ENCODE peak calls at places on chromosomes 11 and 22, in eight cellular contexts. One of them, this sample, is unnamed.

GRCh38 chr11:37353192-37353591 is 755.2 kb upstream of the RAG2 start:
- DNase-seq in esophagus muscularis mucosa: no peak
- DNase-seq in astrocyte of the cerebellum: no peak
- DNase-seq in HFFc6: no peak
- DNase-seq in cardiac fibroblast: no peak
- DNase-seq in Calu3: no peak
- DNase-seq in right atrium auricular region: no peak
- DNase-seq in GM06990: no peak
- DNase-seq in this sample: no peak

GRCh38 chr11:6610591-6610990 is 1.4 kb downstream of the TAF10 start:
- DNase-seq in esophagus muscularis mucosa: no peak
- DNase-seq in astrocyte of the cerebellum: no peak
- DNase-seq in HFFc6: no peak
- DNase-seq in cardiac fibroblast: no peak
- DNase-seq in Calu3: no peak
- DNase-seq in right atrium auricular region: no peak
- DNase-seq in GM06990: no peak
- DNase-seq in this sample: no peak

GRCh38 chr22:19503367-19503766 is 20.8 kb downstream of the CLDN5 start:
- DNase-seq in esophagus muscularis mucosa: no peak
- DNase-seq in astrocyte of the cerebellum: no peak
- DNase-seq in HFFc6: no peak
- DNase-seq in cardiac fibroblast: no peak
- DNase-seq in Calu3: no peak
- DNase-seq in right atrium auricular region: no peak
- DNase-seq in GM06990: no peak
- DNase-seq in this sample: no peak

GRCh38 chr11:58525037-58525614 is 17.2 kb upstream of the OR5B21 start:
- DNase-seq in esophagus muscularis mucosa: no peak
- DNase-seq in astrocyte of the cerebellum: no peak
- DNase-seq in HFFc6: no peak
- DNase-seq in cardiac fibroblast: peak
- DNase-seq in Calu3: no peak
- DNase-seq in right atrium auricular region: no peak
- DNase-seq in GM06990: peak
- DNase-seq in this sample: no peak

GRCh38 chr11:31651208-31651607 is 141.6 kb downstream of the ELP4 start:
- DNase-seq in esophagus muscularis mucosa: no peak
- DNase-seq in astrocyte of the cerebellum: no peak
- DNase-seq in HFFc6: no peak
- DNase-seq in cardiac fibroblast: no peak
- DNase-seq in Calu3: no peak
- DNase-seq in right atrium auricular region: no peak
- DNase-seq in GM06990: peak
- DNase-seq in this sample: no peak

GRCh38 chr11:90392692-90393091 is 169.8 kb upstream of the CHORDC1 start:
- DNase-seq in esophagus muscularis mucosa: no peak
- DNase-seq in astrocyte of the cerebellum: no peak
- DNase-seq in HFFc6: no peak
- DNase-seq in cardiac fibroblast: no peak
- DNase-seq in Calu3: no peak
- DNase-seq in right atrium auricular region: no peak
- DNase-seq in GM06990: no peak
- DNase-seq in this sample: no peak

GRCh38 chr11:67610302-67610868 is 3.6 kb downstream of the NDUFV1 start:
- DNase-seq in esophagus muscularis mucosa: no peak
- DNase-seq in astrocyte of the cerebellum: no peak
- DNase-seq in HFFc6: no peak
- DNase-seq in cardiac fibroblast: no peak
- DNase-seq in Calu3: no peak
- DNase-seq in right atrium auricular region: no peak
- DNase-seq in GM06990: no peak
- DNase-seq in this sample: no peak

GRCh38 chr11:86592659-86593451 is 79.6 kb downstream of the ME3 start:
- DNase-seq in esophagus muscularis mucosa: peak
- DNase-seq in astrocyte of the cerebellum: peak
- DNase-seq in HFFc6: peak
- DNase-seq in cardiac fibroblast: peak
- DNase-seq in Calu3: peak
- DNase-seq in right atrium auricular region: peak
- DNase-seq in GM06990: peak
- DNase-seq in this sample: no peak

GRCh38 chr11:76768091-76769047 is 14.8 kb upstream of the TSKU start:
- DNase-seq in esophagus muscularis mucosa: no peak
- DNase-seq in astrocyte of the cerebellum: no peak
- DNase-seq in HFFc6: no peak
- DNase-seq in cardiac fibroblast: peak
- DNase-seq in Calu3: no peak
- DNase-seq in right atrium auricular region: peak
- DNase-seq in GM06990: no peak
- DNase-seq in this sample: no peak

GRCh38 chr11:106187860-106188456 is 110.5 kb downstream of the AASDHPPT start:
- DNase-seq in esophagus muscularis mucosa: no peak
- DNase-seq in astrocyte of the cerebellum: no peak
- DNase-seq in HFFc6: no peak
- DNase-seq in cardiac fibroblast: no peak
- DNase-seq in Calu3: no peak
- DNase-seq in right atrium auricular region: no peak
- DNase-seq in GM06990: no peak
- DNase-seq in this sample: no peak

GRCh38 chr11:57568330-57568766 is 876 bp upstream of the UBE2L6 start:
- DNase-seq in esophagus muscularis mucosa: peak
- DNase-seq in astrocyte of the cerebellum: no peak
- DNase-seq in HFFc6: peak
- DNase-seq in cardiac fibroblast: peak
- DNase-seq in Calu3: peak
- DNase-seq in right atrium auricular region: peak
- DNase-seq in GM06990: peak
- DNase-seq in this sample: no peak

GRCh38 chr11:76102772-76103171 is 103.5 kb downstream of the WNT11 start:
- DNase-seq in esophagus muscularis mucosa: no peak
- DNase-seq in astrocyte of the cerebellum: no peak
- DNase-seq in HFFc6: no peak
- DNase-seq in cardiac fibroblast: peak
- DNase-seq in Calu3: no peak
- DNase-seq in right atrium auricular region: no peak
- DNase-seq in GM06990: no peak
- DNase-seq in this sample: no peak

GRCh38 chr11:65133724-65134123 is 595 bp downstream of the SYVN1 start:
- DNase-seq in esophagus muscularis mucosa: no peak
- DNase-seq in astrocyte of the cerebellum: no peak
- DNase-seq in HFFc6: no peak
- DNase-seq in cardiac fibroblast: peak
- DNase-seq in Calu3: no peak
- DNase-seq in right atrium auricular region: no peak
- DNase-seq in GM06990: no peak
- DNase-seq in this sample: no peak

GRCh38 chr22:22827187-22827948 is 60.2 kb upstream of the IGLL5 start:
- DNase-seq in esophagus muscularis mucosa: peak
- DNase-seq in astrocyte of the cerebellum: no peak
- DNase-seq in HFFc6: no peak
- DNase-seq in cardiac fibroblast: no peak
- DNase-seq in Calu3: no peak
- DNase-seq in right atrium auricular region: no peak
- DNase-seq in GM06990: no peak
- DNase-seq in this sample: no peak

GRCh38 chr11:125207866-125208425 is 43.4 kb downstream of the PKNOX2 start:
- DNase-seq in esophagus muscularis mucosa: no peak
- DNase-seq in astrocyte of the cerebellum: no peak
- DNase-seq in HFFc6: no peak
- DNase-seq in cardiac fibroblast: peak
- DNase-seq in Calu3: no peak
- DNase-seq in right atrium auricular region: no peak
- DNase-seq in GM06990: no peak
- DNase-seq in this sample: no peak

GRCh38 chr11:86672007-86672621 is at the start of gene ME3:
- DNase-seq in esophagus muscularis mucosa: no peak
- DNase-seq in astrocyte of the cerebellum: no peak
- DNase-seq in HFFc6: peak
- DNase-seq in cardiac fibroblast: peak
- DNase-seq in Calu3: peak
- DNase-seq in right atrium auricular region: peak
- DNase-seq in GM06990: peak
- DNase-seq in this sample: peak

GRCh38 chr11:102347526-102348331 is 715 bp downstream of the BIRC2 start:
- DNase-seq in esophagus muscularis mucosa: no peak
- DNase-seq in astrocyte of the cerebellum: no peak
- DNase-seq in HFFc6: peak
- DNase-seq in cardiac fibroblast: peak
- DNase-seq in Calu3: peak
- DNase-seq in right atrium auricular region: no peak
- DNase-seq in GM06990: no peak
- DNase-seq in this sample: no peak

GRCh38 chr11:68012843-68013610 is 2.9 kb downstream of the ALDH3B1 start:
- DNase-seq in esophagus muscularis mucosa: no peak
- DNase-seq in astrocyte of the cerebellum: peak
- DNase-seq in HFFc6: peak
- DNase-seq in cardiac fibroblast: peak
- DNase-seq in Calu3: peak
- DNase-seq in right atrium auricular region: no peak
- DNase-seq in GM06990: no peak
- DNase-seq in this sample: peak

GRCh38 chr11:44725016-44725651 is 1.6 kb upstream of the TSPAN18 start:
- DNase-seq in esophagus muscularis mucosa: no peak
- DNase-seq in astrocyte of the cerebellum: no peak
- DNase-seq in HFFc6: no peak
- DNase-seq in cardiac fibroblast: no peak
- DNase-seq in Calu3: no peak
- DNase-seq in right atrium auricular region: no peak
- DNase-seq in GM06990: no peak
- DNase-seq in this sample: no peak

GRCh38 chr11:94602430-94603372 is 35.5 kb downstream of the PIWIL4 start:
- DNase-seq in esophagus muscularis mucosa: no peak
- DNase-seq in astrocyte of the cerebellum: no peak
- DNase-seq in HFFc6: peak
- DNase-seq in cardiac fibroblast: peak
- DNase-seq in Calu3: peak
- DNase-seq in right atrium auricular region: peak
- DNase-seq in GM06990: peak
- DNase-seq in this sample: no peak
- TF ChIP-seq CTCF in esophagus muscularis mucosa: no peak
- TF ChIP-seq CTCF in astrocyte of the cerebellum: no peak
- TF ChIP-seq CTCF in HFFc6: peak
- TF ChIP-seq CTCF in cardiac fibroblast: peak
- TF ChIP-seq CTCF in Calu3: no peak
- TF ChIP-seq CTCF in right atrium auricular region: no peak
- TF ChIP-seq CTCF in GM06990: peak
- TF ChIP-seq CTCF in this sample: no peak

DNA sequence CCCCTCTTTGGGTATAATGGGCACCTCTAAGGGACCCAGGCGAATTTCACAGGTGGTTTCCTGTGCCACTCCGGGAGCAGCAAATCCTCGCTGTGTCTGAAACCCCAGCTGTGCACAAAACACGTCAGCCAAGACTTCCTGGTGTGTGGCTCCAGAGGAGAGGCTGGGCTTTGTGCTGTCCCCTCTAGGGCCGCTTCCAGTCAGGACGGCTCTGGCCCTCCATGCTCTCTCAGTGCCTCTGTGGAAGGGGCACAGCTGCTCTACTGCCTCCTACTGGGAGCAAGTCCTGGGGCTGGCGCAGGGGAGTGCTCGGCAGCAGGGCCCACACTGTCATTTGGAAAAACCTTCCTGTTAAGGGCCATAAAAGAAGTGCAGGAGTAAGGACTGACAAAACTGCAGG is 23.7 kb upstream of the ARFGAP3 start:
- DNase-seq in esophagus muscularis mucosa: no peak
- DNase-seq in astrocyte of the cerebellum: no peak
- DNase-seq in HFFc6: no peak
- DNase-seq in cardiac fibroblast: no peak
- DNase-seq in Calu3: no peak
- DNase-seq in right atrium auricular region: no peak
- DNase-seq in GM06990: no peak
- DNase-seq in this sample: no peak
- TF ChIP-seq CTCF in esophagus muscularis mucosa: no peak
- TF ChIP-seq CTCF in astrocyte of the cerebellum: peak
- TF ChIP-seq CTCF in HFFc6: peak
- TF ChIP-seq CTCF in cardiac fibroblast: peak
- TF ChIP-seq CTCF in Calu3: no peak
- TF ChIP-seq CTCF in right atrium auricular region: no peak
- TF ChIP-seq CTCF in GM06990: peak
- TF ChIP-seq CTCF in this sample: no peak

GRCh38 chr11:117477721-117478120 is 150.1 kb downstream of the CEP164 start:
- DNase-seq in esophagus muscularis mucosa: no peak
- DNase-seq in astrocyte of the cerebellum: no peak
- DNase-seq in HFFc6: no peak
- DNase-seq in cardiac fibroblast: no peak
- DNase-seq in Calu3: no peak
- DNase-seq in right atrium auricular region: no peak
- DNase-seq in GM06990: no peak
- DNase-seq in this sample: no peak

GRCh38 chr11:117478126-117478856 is 150.6 kb downstream of the CEP164 start:
- DNase-seq in esophagus muscularis mucosa: no peak
- DNase-seq in astrocyte of the cerebellum: no peak
- DNase-seq in HFFc6: no peak
- DNase-seq in cardiac fibroblast: no peak
- DNase-seq in Calu3: no peak
- DNase-seq in right atrium auricular region: no peak
- DNase-seq in GM06990: no peak
- DNase-seq in this sample: no peak

GRCh38 chr11:117478926-117479325 is 151.3 kb downstream of the CEP164 start:
- DNase-seq in esophagus muscularis mucosa: no peak
- DNase-seq in astrocyte of the cerebellum: no peak
- DNase-seq in HFFc6: no peak
- DNase-seq in cardiac fibroblast: no peak
- DNase-seq in Calu3: no peak
- DNase-seq in right atrium auricular region: no peak
- DNase-seq in GM06990: no peak
- DNase-seq in this sample: no peak

GRCh38 chr11:117480221-117480620 is 152.6 kb downstream of the CEP164 start:
- DNase-seq in esophagus muscularis mucosa: no peak
- DNase-seq in astrocyte of the cerebellum: no peak
- DNase-seq in HFFc6: no peak
- DNase-seq in cardiac fibroblast: no peak
- DNase-seq in Calu3: no peak
- DNase-seq in right atrium auricular region: no peak
- DNase-seq in GM06990: no peak
- DNase-seq in this sample: no peak

DNA sequence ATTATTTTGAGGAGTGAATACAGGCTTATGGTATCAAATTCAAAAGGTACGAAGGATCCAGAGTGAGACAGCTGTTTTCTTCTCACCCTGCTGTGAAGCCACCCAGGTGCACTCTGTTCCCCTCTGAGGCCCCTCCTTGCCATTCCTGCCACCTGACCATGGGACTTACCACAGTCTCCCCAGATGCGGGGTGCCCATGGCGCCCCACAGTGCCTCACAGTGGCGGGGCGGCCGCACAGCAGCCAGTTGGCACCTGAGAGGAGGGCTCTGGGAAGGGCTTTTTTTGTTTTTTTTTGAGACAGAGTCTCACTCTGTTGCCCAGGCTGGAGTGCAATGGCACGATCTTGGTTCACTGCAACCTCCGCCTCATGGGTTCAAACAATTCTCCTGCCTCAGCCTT is 151.7 kb downstream of the CEP164 start:
- DNase-seq in esophagus muscularis mucosa: no peak
- DNase-seq in astrocyte of the cerebellum: no peak
- DNase-seq in HFFc6: no peak
- DNase-seq in cardiac fibroblast: no peak
- DNase-seq in Calu3: no peak
- DNase-seq in right atrium auricular region: no peak
- DNase-seq in GM06990: peak
- DNase-seq in this sample: no peak
- TF ChIP-seq CTCF in esophagus muscularis mucosa: no peak
- TF ChIP-seq CTCF in astrocyte of the cerebellum: no peak
- TF ChIP-seq CTCF in HFFc6: peak
- TF ChIP-seq CTCF in cardiac fibroblast: no peak
- TF ChIP-seq CTCF in Calu3: no peak
- TF ChIP-seq CTCF in right atrium auricular region: no peak
- TF ChIP-seq CTCF in GM06990: peak
- TF ChIP-seq CTCF in this sample: no peak

GRCh38 chr22:41197808-41198585 is 7.1 kb upstream of the L3MBTL2 start:
- DNase-seq in esophagus muscularis mucosa: no peak
- DNase-seq in astrocyte of the cerebellum: no peak
- DNase-seq in HFFc6: peak
- DNase-seq in cardiac fibroblast: no peak
- DNase-seq in Calu3: peak
- DNase-seq in right atrium auricular region: no peak
- DNase-seq in GM06990: no peak
- DNase-seq in this sample: no peak
- TF ChIP-seq CTCF in esophagus muscularis mucosa: no peak
- TF ChIP-seq CTCF in astrocyte of the cerebellum: peak
- TF ChIP-seq CTCF in HFFc6: no peak
- TF ChIP-seq CTCF in cardiac fibroblast: peak
- TF ChIP-seq CTCF in Calu3: no peak
- TF ChIP-seq CTCF in right atrium auricular region: no peak
- TF ChIP-seq CTCF in GM06990: peak
- TF ChIP-seq CTCF in this sample: no peak

This sample was measured in osteocyte.